ENCODE peak calls at places on chromosomes 12 and 14, in eight cellular contexts. K is endothelial cell; E is activated gamma-delta T cell treated with anti-CD3 and anti-CD28 coated beads, Interleukin-2, amount 50 U/mL, for 16 hours; Q is fibroblast of the aortic adventitia; X is cardiac fibroblast; D is stimulated activated CD4-positive, alpha-beta T cell treated with anti-CD3 and anti-CD28 coated beads, Interleukin-15, amount 100 ng/mL, for 24 hours; P is stimulated activated CD8-positive, alpha-beta memory T cell treated with anti-CD3 and anti-CD28 coated beads, Interleukin-7, amount 100 ng/mL, for 4 hours; O is PC-3. F is an unnamed sample.

GRCh38 chr12:46811185-46811584 is 14.6 kb downstream of the SLC38A4 start:
- DNase-seq in P (no peak), X (no peak), E (no peak), D (no peak), Q (no peak), O (no peak), K (no peak), F (no peak)

GRCh38 chr12:115322275-115322674 is 638.3 kb upstream of the TBX3 start:
- DNase-seq in P (no peak), X (peak; percentile 29), Q (peak; percentile 64), K (no peak), D (no peak), O (peak; percentile 60), E (no peak), F (peak; percentile 57)

GRCh38 chr12:109731806-109732205 is 18.2 kb downstream of the FAM222A start:
- DNase-seq in D (no peak), O (no peak), P (no peak), K (no peak), E (no peak), Q (no peak), X (no peak), F (peak; percentile 9)

GRCh38 chr12:124411291-124411878 is 116.5 kb downstream of the RFLNA start:
- DNase-seq in P (no peak), K (no peak), D (no peak), O (peak; percentile 98), E (no peak), X (peak; percentile 92), Q (peak; percentile 96), F (peak; percentile 89)

GRCh38 chr12:46266869-46267617 is 1.8 kb downstream of the SLC38A1 start:
- DNase-seq in K (peak; percentile 59), Q (peak; percentile 67), O (peak; percentile 48), P (peak; percentile 61), X (peak; percentile 74), D (peak; percentile 66), E (peak; percentile 48), F (peak; percentile 61)

GRCh38 chr14:85156319-85156718 is 373.6 kb upstream of the FLRT2 start:
- DNase-seq in X (no peak), K (no peak), E (no peak), D (no peak), O (no peak), Q (no peak), P (no peak), F (no peak)

GRCh38 chr14:101496779-101497420 is 64.4 kb upstream of the DIO3 start:
- DNase-seq in Q (no peak), D (no peak), X (no peak), E (no peak), O (no peak), K (no peak), P (no peak), F (no peak)

GRCh38 chr12:42428850-42429249 is 102.9 kb downstream of the PPHLN1 start:
- DNase-seq in E (no peak), Q (no peak), X (no peak), K (no peak), O (no peak), D (no peak), P (no peak), F (no peak)

GRCh38 chr12:28130625-28131598 is 59.3 kb upstream of the CCDC91 start:
- DNase-seq in E (no peak), Q (peak; percentile 100), D (peak; percentile 19), O (peak; percentile 98), P (no peak), K (no peak), X (peak; percentile 99), F (peak; percentile 49)

GRCh38 chr12:55974308-55974724 is 438 bp downstream of the RAB5B start:
- DNase-seq in D (peak; percentile 54), E (no peak), Q (no peak), O (peak; percentile 40), X (peak; percentile 58), P (peak; percentile 10), K (peak; percentile 39), F (peak; percentile 65)

GRCh38 chr12:88063375-88063774 is 34.2 kb upstream of the C12orf50 start:
- DNase-seq in X (peak; percentile 16), P (no peak), K (no peak), Q (no peak), E (no peak), O (no peak), D (no peak), F (no peak)

GRCh38 chr12:107702106-107702505 is 16.5 kb downstream of the PWP1 start:
- DNase-seq in K (no peak), Q (no peak), D (no peak), E (no peak), O (no peak), X (no peak), P (no peak), F (no peak)

GRCh38 chr12:123242083-123242904 is 9.1 kb downstream of the MTRFR start:
- DNase-seq in Q (peak; percentile 17), O (no peak), K (no peak), D (no peak), X (no peak), E (no peak), P (no peak), F (no peak)

GRCh38 chr12:109863961-109864712 is 16.2 kb downstream of the GLTP start:
- DNase-seq in K (no peak), X (peak; percentile 50), Q (peak; percentile 39), E (no peak), O (peak; percentile 21), D (no peak), P (no peak), F (peak; percentile 74)

GRCh38 chr12:85835810-85836715 is at the start of gene RASSF9:
- DNase-seq in K (no peak), D (no peak), P (no peak), Q (peak; percentile 98), O (peak; percentile 53), X (peak; percentile 97), E (no peak), F (peak; percentile 76)

GRCh38 chr14:50451854-50452253 is 55.2 kb upstream of the CDKL1 start:
- DNase-seq in P (no peak), D (no peak), K (no peak), O (no peak), X (peak; percentile 8), E (no peak), Q (no peak), F (no peak)

GRCh38 chr12:101592931-101593330 is 1.8 kb upstream of the MYBPC1 start:
- DNase-seq in O (no peak), K (no peak), D (no peak), X (no peak), Q (no peak), E (no peak), P (no peak), F (no peak)

GRCh38 chr12:121668750-121669524 is 517 bp downstream of the MORN3 start:
- DNase-seq in X (peak; percentile 55), D (peak; percentile 71), O (peak; percentile 61), Q (peak; percentile 49), P (peak; percentile 40), E (peak; percentile 25), K (peak; percentile 79), F (peak; percentile 55)

GRCh38 chr14:90060312-90060964 is 1.4 kb upstream of the KCNK13 start:
- DNase-seq in D (peak; percentile 72), K (peak; percentile 65), E (peak; percentile 5), X (peak; percentile 56), P (no peak), O (peak; percentile 65), Q (peak; percentile 40), F (peak; percentile 27)

GRCh38 chr14:104802913-104803184 is 1.9 kb downstream of the ZBTB42 start:
- DNase-seq in X (no peak), D (no peak), Q (no peak), K (no peak), O (no peak), E (no peak), P (no peak), F (no peak)

GRCh38 chr12:68882251-68882964 is 50.6 kb downstream of the CPM start:
- DNase-seq in D (no peak), X (no peak), Q (no peak), E (no peak), P (no peak), O (no peak), K (no peak), F (no peak)

GRCh38 chr12:129467749-129468148 is 436.1 kb downstream of the TMEM132D start:
- DNase-seq in X (no peak), E (no peak), Q (no peak), P (no peak), D (no peak), K (no peak), O (no peak), F (no peak)

GRCh38 chr12:102551186-102551585 is 70.8 kb upstream of the IGF1 start:
- DNase-seq in P (no peak), X (no peak), E (no peak), K (no peak), D (no peak), O (no peak), Q (no peak), F (no peak)